ENCODE peak calls at places on chromosomes 4 and X, in nine cellular contexts. Q is SK-N-SH; C is A673; M is A549; R is RWPE1; J is HepG2; E is CD8-positive, alpha-beta T cell; S is left lung; Y is left ventricle myocardium inferior. X is an unnamed sample.

GRCh38 chrX:7191681-7192110 is 43.7 kb upstream of the PUDP start:
- DNase-seq in Q (no peak), C (no peak), M (no peak), R (no peak), J (peak; percentile 5), E (no peak), S (no peak), Y (no peak), X (no peak)

GRCh38 chrX:139388234-139388633 is 142.3 kb upstream of the F9 start:
- DNase-seq in Q (no peak), C (no peak), M (no peak), R (no peak), J (no peak), E (no peak), S (no peak), Y (no peak), X (no peak)

GRCh38 chrX:65668362-65669310 is 1.2 kb downstream of the MSN start:
- DNase-seq in Q (peak; percentile 27), C (peak; percentile 85), M (peak; percentile 23), R (peak; percentile 46), J (no peak), E (peak; percentile 58), S (peak; percentile 76), Y (peak; percentile 65), X (no peak)

GRCh38 chr4:153467154-153467896 is 1.2 kb downstream of the TMEM131L start:
- DNase-seq in Q (peak; percentile 54), C (peak; percentile 20), M (peak; percentile 22), R (peak; percentile 25), J (peak; percentile 52), E (peak; percentile 43), S (peak; percentile 88), Y (peak; percentile 36), X (no peak)

GRCh38 chr4:6116696-6117285 is 83.6 kb downstream of the JAKMIP1 start:
- DNase-seq in Q (no peak), C (no peak), M (no peak), R (no peak), J (no peak), E (no peak), S (no peak), Y (no peak), X (no peak)

GRCh38 chr4:2830632-2831610 is 12.7 kb upstream of the ADD1 start:
- DNase-seq in Q (peak; percentile 15), C (no peak), M (no peak), R (no peak), J (no peak), E (no peak), S (no peak), Y (peak; percentile 4), X (no peak)

GRCh38 chr4:7733801-7734650 is 205.6 kb downstream of the AFAP1 start:
- DNase-seq in Q (no peak), C (no peak), M (no peak), R (no peak), J (no peak), E (no peak), S (no peak), Y (peak; percentile 11), X (no peak)

GRCh38 chrX:1581132-1581531 is 10.3 kb upstream of the AKAP17A start:
- DNase-seq in Q (peak; percentile 61), C (peak; percentile 89), M (peak; percentile 71), R (peak; percentile 4), J (peak; percentile 52), E (peak; percentile 72), S (no peak), Y (no peak), X (no peak)

GRCh38 chr4:921830-922331 is 10.2 kb downstream of the GAK start:
- DNase-seq in Q (peak; percentile 2), C (no peak), M (no peak), R (no peak), J (no peak), E (no peak), S (no peak), Y (no peak), X (no peak)

GRCh38 chr4:140633951-140634350 is 65.2 kb upstream of the UCP1 start:
- DNase-seq in Q (no peak), C (no peak), M (no peak), R (no peak), J (no peak), E (no peak), S (no peak), Y (no peak), X (no peak)

GRCh38 chr4:53573696-53574095 is 17.6 kb downstream of the LNX1 start:
- DNase-seq in Q (no peak), C (no peak), M (no peak), R (no peak), J (no peak), E (no peak), S (no peak), Y (no peak), X (no peak)

GRCh38 chr4:23068287-23068686 is 375.6 kb downstream of the GBA3 start:
- DNase-seq in Q (no peak), C (no peak), M (no peak), R (no peak), J (no peak), E (no peak), S (no peak), Y (no peak), X (no peak)

GRCh38 chr4:2934077-2934812 is 29.0 kb downstream of the NOP14 start:
- DNase-seq in Q (no peak), C (peak; percentile 36), M (peak; percentile 34), R (no peak), J (no peak), E (peak; percentile 53), S (peak; percentile 62), Y (peak; percentile 68), X (no peak)

GRCh38 chrX:129613596-129613995 is 41.2 kb downstream of the APLN start:
- DNase-seq in Q (no peak), C (no peak), M (no peak), R (no peak), J (no peak), E (no peak), S (no peak), Y (no peak), X (no peak)

GRCh38 chr4:10077101-10077491 is 39.5 kb downstream of the WDR1 start:
- DNase-seq in Q (no peak), C (no peak), M (no peak), R (no peak), J (no peak), E (no peak), S (no peak), Y (no peak), X (no peak)

GRCh38 chr4:140666889-140667614 is 89.1 kb downstream of the TBC1D9 start:
- DNase-seq in Q (no peak), C (no peak), M (no peak), R (no peak), J (no peak), E (no peak), S (no peak), Y (no peak), X (no peak)

GRCh38 chrX:133726642-133727041 is 258.8 kb downstream of the GPC3 start:
- DNase-seq in Q (no peak), C (peak; percentile 4), M (no peak), R (no peak), J (no peak), E (no peak), S (no peak), Y (no peak), X (no peak)

GRCh38 chrX:133722756-133723155 is 262.6 kb downstream of the GPC3 start:
- DNase-seq in Q (no peak), C (no peak), M (no peak), R (no peak), J (no peak), E (no peak), S (no peak), Y (no peak), X (no peak)

GRCh38 chrX:133723930-133724329 is 261.5 kb downstream of the GPC3 start:
- DNase-seq in Q (no peak), C (no peak), M (no peak), R (no peak), J (peak; percentile 65), E (no peak), S (no peak), Y (no peak), X (no peak)

DNA sequence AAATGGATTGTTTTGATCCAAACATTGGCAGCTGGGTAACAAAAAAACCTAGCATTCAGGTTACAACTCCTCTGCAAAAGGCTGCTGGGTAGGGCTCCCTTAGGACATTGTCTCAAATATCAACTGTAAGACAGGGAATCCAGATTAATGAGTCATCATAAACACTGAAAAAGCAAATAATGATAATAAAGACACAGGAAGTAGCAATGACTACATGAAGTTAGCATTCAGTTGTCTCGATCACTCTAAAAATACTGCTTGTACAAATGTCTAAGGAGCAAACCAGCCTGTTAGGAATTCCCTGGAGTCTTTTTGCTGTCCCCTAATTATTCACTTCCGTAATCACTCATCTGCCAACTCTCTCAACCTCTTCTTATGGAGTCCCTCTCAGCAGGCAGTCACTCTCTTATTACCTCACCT is 259.2 kb downstream of the GPC3 start:
- DNase-seq in Q (no peak), C (peak; percentile 86), M (peak; percentile 18), R (peak; percentile 63), J (peak; percentile 27), E (no peak), S (no peak), Y (no peak), X (peak; percentile 21)
- H3K27ac ChIP-seq in Q (peak overlapping the region; percentile 76), C (peak overlapping the region; percentile 3), M (peak overlapping the region; percentile 74), R (no peak overlapping the region), J (no peak overlapping the region), E (no peak overlapping the region), S (no peak overlapping the region), Y (no peak overlapping the region), X (no peak overlapping the region)

GRCh38 chr4:62560858-62561257 is 1360.7 kb downstream of the ADGRL3 start:
- DNase-seq in Q (peak; percentile 13), C (no peak), M (no peak), R (no peak), J (no peak), E (no peak), S (no peak), Y (no peak), X (no peak)
- H3K27ac ChIP-seq in Q (no peak overlapping the region), C (no peak overlapping the region), M (no peak overlapping the region), R (no peak overlapping the region), J (no peak overlapping the region), E (no peak overlapping the region), S (no peak overlapping the region), Y (no peak overlapping the region), X (no peak overlapping the region)

GRCh38 chr4:97585274-97585673 is 558.0 kb downstream of the STPG2 start:
- DNase-seq in Q (no peak), C (no peak), M (no peak), R (no peak), J (no peak), E (no peak), S (no peak), Y (no peak), X (no peak)
- H3K27ac ChIP-seq in Q (no peak overlapping the region), C (no peak overlapping the region), M (no peak overlapping the region), R (no peak overlapping the region), J (no peak overlapping the region), E (no peak overlapping the region), S (no peak overlapping the region), Y (no peak overlapping the region), X (no peak overlapping the region)

GRCh38 chrX:42362219-42362618 is 415.7 kb downstream of the PPP1R2C start:
- DNase-seq in Q (no peak), C (no peak), M (no peak), R (no peak), J (no peak), E (no peak), S (no peak), Y (no peak), X (no peak)

DNA sequence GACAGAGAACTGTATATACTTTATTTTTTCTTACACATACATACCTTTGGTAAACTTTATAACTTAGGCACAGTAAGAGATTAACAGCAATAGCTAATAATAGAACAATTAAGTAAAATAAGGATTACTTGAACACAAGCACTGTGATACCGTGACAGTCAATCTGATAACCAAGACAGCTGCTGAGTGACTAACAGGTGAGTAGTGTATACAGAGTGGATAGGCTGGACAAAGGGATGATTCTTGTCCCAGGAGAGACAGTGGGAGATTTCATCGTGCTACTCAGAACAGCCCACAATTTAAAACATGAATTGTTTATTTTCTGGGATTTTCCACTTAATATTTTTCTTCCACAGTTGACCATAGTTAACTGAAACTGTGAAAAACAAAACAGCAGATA is 411.8 kb downstream of the PPP1R2C start:
- DNase-seq in Q (no peak), C (no peak), M (no peak), R (no peak), J (no peak), E (no peak), S (no peak), Y (no peak), X (no peak)
- H3K27ac ChIP-seq in Q (no peak overlapping the region), C (no peak overlapping the region), M (no peak overlapping the region), R (no peak overlapping the region), J (no peak overlapping the region), E (no peak overlapping the region), S (no peak overlapping the region), Y (no peak overlapping the region), X (no peak overlapping the region)

X was measured in AG04450.